ENCODE peak calls at places on chromosomes 1 and 21, in four cellular contexts. U is IMR-90, T is H1, C is mesendoderm. A is an unnamed sample.

GRCh38 chr1:12582649-12583048 is 35.4 kb downstream of the DHRS3 start:
- DNase-seq in T (no peak), C (no peak), U (no peak), A (no peak)

GRCh38 chr1:234871710-234872262 is 256.9 kb downstream of the TOMM20 start:
- DNase-seq in U (peak; percentile 34), T (no peak), C (peak; percentile 40), A (no peak)

GRCh38 chr1:156400191-156400920 is 31.3 kb downstream of the RHBG start:
- DNase-seq in C (no peak), T (no peak), U (no peak), A (no peak)

GRCh38 chr1:236151739-236152424 is 9.5 kb downstream of the GPR137B start:
- DNase-seq in U (no peak), C (no peak), T (no peak), A (no peak)

GRCh38 chr1:230972855-230973271 is 5.8 kb downstream of the TTC13 start:
- DNase-seq in C (no peak), U (peak; percentile 13), T (no peak), A (no peak)

GRCh38 chr1:89754518-89754917 is 66.3 kb upstream of the LRRC8D start:
- DNase-seq in U (peak; percentile 63), T (no peak), C (no peak), A (no peak)

GRCh38 chr1:6386371-6386949 is 7.1 kb downstream of the ACOT7 start:
- DNase-seq in C (peak; percentile 71), U (peak; percentile 42), T (no peak), A (no peak)

GRCh38 chr1:50502147-50502546 is 78.9 kb upstream of the DMRTA2 start:
- DNase-seq in U (no peak), T (no peak), C (no peak), A (no peak)

GRCh38 chr1:78839704-78840277 is 166.7 kb downstream of the ADGRL4 start:
- DNase-seq in U (peak; percentile 51), T (no peak), C (peak; percentile 42), A (no peak)

GRCh38 chr1:216416488-216416887 is 6.8 kb downstream of the USH2A start:
- DNase-seq in U (no peak), T (no peak), C (no peak), A (no peak)

GRCh38 chr1:225921734-225922709 is 2.0 kb downstream of the PYCR2 start:
- DNase-seq in T (no peak), U (no peak), C (no peak), A (no peak)

GRCh38 chr1:47593001-47593568 is 155.2 kb downstream of the FOXD2 start:
- DNase-seq in T (no peak), U (no peak), C (peak; percentile 33), A (no peak)

GRCh38 chr21:34779860-34780259 is 111.1 kb downstream of the CLIC6 start:
- DNase-seq in U (no peak), C (no peak), T (no peak), A (no peak)

GRCh38 chr1:24119859-24120756 is 8.2 kb upstream of the MYOM3 start:
- DNase-seq in C (no peak), T (no peak), U (peak; percentile 17), A (no peak)

GRCh38 chr1:212987702-212988322 is 27.9 kb downstream of the ANGEL2 start:
- DNase-seq in C (no peak), T (no peak), U (peak; percentile 77), A (no peak)

GRCh38 chr1:205954819-205955404 is 11.7 kb upstream of the SLC26A9 start:
- DNase-seq in U (no peak), C (no peak), T (no peak), A (no peak)

GRCh38 chr1:51621161-51621560 is 4.3 kb downstream of the OSBPL9 start:
- DNase-seq in U (no peak), T (peak; percentile 19), C (peak; percentile 90), A (peak; percentile 33)

GRCh38 chr1:224454337-224455055 is 19.9 kb upstream of the WDR26 start:
- DNase-seq in U (no peak), T (no peak), C (peak; percentile 23), A (no peak)

GRCh38 chr1:70295737-70296136 is 58.8 kb downstream of the ANKRD13C start:
- DNase-seq in U (no peak), C (no peak), T (no peak), A (no peak)

GRCh38 chr21:21226472-21226871 is 228.3 kb downstream of the NCAM2 start:
- DNase-seq in C (no peak), T (no peak), U (peak; percentile 50), A (no peak)

GRCh38 chr1:204161609-204162497 is 4.3 kb downstream of the REN start:
- DNase-seq in C (no peak), T (no peak), U (no peak), A (no peak)

GRCh38 chr1:17675681-17676243 is 79.4 kb upstream of the ACTL8 start:
- DNase-seq in T (no peak), U (no peak), C (no peak), A (no peak)

GRCh38 chr21:29267666-29268065 is 31.1 kb upstream of the BACH1 start:
- DNase-seq in T (no peak), C (no peak), U (no peak), A (no peak)

GRCh38 chr1:44305962-44306422 is 49.1 kb downstream of the ERI3 start:
- DNase-seq in C (no peak), U (no peak), T (no peak), A (no peak)

GRCh38 chr1:162275622-162276175 is 101.0 kb downstream of the SPATA46 start:
- DNase-seq in C (no peak), T (no peak), U (no peak), A (no peak)

GRCh38 chr1:218516526-218516925 is 171.4 kb downstream of the TGFB2 start:
- DNase-seq in U (no peak), C (no peak), T (no peak), A (no peak)

GRCh38 chr1:156456625-156457465 is 43.7 kb downstream of the MEF2D start:
- DNase-seq in U (peak; percentile 97), C (peak; percentile 100), T (peak; percentile 98), A (peak; percentile 99)

GRCh38 chr21:45305831-45306230 is 18.1 kb upstream of the POFUT2 start:
- DNase-seq in U (no peak), C (no peak), T (no peak), A (no peak)

DNA sequence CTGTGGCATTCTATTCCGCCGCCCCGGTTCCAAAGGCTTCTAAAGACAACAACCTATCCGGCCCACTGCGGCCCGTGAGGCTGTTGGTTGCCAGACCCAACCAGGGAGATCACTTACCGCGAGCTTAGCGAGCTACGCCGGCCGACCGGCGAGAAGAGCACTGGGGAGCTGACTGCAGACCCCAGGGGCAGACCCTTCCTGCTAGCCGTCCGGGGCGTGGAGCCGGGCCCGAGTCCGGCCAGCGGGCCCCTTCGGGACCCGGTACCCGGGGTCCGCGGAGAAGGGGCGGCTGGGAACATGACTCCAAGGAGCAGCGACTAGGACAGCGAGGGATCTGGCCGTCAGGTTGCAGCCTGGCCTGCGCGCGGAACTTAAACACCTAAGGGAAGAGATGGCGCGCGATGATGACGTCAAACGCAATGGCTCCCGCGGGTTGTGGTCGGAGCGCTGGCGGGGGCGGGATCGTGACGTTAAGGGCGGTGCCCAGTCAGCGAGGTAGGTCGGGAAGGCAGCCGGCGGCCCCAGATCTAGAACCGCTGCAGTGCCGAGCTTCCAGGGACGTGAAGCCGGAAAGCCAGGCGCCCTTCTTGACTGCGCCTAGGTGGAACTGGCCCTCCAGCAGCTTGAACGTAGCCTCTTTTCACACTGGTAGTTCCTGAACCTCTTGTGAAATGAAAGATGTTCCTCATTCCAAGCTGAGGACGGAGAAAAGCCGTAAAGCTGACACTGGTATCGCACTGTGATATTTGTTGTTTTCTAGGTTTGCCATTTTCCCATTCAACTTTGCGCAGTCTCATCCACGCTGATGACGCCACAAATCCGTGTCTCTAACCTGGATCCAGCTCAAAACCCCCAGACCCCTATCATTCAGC is at the start of gene NUP133:
- DNase-seq in T (peak; percentile 93), C (peak; percentile 99), U (peak; percentile 98), A (peak; percentile 98)
- H3K56ac ChIP-seq in T (no peak within 1 kb of the TSS), C (peak within 1 kb of the TSS; percentile 99), U (peak within 1 kb of the TSS; percentile 99), A (no peak within 1 kb of the TSS)

DNA sequence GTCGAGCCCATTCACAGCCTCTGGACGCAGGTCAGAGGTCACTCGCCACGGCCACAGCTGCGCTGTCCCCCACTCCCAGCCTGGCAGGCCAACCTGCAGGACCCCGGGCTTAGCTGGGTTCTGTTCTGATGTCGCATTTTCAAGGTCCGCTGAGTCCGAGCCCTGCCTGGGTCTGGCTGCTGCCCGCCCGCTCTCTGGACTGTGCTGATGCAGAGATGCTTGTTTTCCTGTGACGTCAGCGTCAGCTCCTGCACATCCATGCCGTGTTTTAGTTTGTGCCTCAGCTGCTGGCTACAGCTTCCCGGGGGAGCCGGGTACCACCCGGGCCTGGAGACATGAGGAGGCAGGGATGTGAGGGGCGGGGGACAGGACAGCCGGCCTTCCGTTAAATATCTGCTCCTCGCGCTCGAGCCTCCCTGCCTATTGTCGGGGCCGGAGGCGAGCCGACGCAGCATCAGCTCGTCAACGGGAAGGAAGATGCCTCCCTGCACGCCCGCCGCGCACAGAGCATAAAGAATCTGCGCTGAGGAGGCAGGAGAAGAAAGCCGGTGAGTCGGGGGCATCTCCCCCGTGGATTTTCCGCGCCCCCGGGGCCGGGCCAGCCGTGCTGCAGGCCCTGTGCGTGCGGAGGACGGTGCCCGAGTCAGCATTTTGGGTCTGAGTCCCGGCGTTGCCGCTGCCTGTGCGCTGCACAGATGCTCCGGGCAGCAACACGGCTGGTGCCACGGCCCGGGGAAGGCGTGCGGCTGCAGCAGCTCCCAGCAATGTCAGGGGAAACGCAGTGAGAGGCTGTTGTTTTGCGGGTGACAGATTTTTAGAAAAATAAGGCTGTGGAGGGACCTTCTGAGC is 23.4 kb downstream of the PRKCZ start:
- DNase-seq in U (peak; percentile 58), C (no peak), T (no peak), A (no peak)
- H2BK15ac ChIP-seq in U (no peak overlapping the region), C (no peak overlapping the region), T (no peak overlapping the region), A (no peak overlapping the region)

DNA sequence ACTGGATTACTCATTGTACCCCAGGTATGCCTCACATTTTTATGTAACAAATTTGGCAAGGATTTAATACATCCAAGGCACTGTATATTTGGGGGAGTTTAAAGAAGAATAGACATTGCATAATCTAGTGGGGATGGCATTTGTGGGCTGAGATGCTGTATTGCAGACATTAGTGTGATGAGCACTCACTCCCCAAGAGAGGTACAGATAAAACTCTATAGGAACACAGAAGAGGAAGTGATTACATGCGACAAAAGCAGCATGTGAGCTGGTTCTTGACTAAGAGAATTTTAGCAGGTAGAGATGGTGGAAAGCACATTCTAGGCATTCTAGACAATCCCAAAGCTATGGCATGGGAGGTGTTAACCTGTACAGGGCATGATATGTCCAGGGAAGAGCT is 24.2 kb upstream of the CDC14A start:
- DNase-seq in U (no peak), C (no peak), T (no peak), A (no peak)
- H3K56ac ChIP-seq in U (no peak overlapping the region), C (no peak overlapping the region), T (no peak overlapping the region), A (no peak overlapping the region)

DNA sequence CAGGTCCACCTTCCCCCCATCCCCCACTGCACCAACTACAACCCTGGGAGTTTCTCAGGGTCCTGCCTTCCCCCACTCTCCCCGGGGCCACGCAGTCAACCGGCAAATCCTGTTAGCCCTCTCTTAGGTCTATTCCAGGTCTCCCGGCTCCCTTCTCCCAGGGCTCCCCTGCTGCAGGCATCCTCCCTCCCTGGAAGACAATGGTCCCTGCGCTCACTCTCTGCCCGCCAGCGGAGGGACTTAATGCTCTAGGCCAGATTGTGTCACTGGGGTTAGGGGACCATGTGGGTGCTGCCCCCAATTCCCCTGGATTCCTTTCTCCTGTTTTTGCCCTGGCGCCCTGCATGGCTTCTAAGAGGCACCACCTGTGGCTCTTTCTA is 8.3 kb downstream of the FAM131C start:
- DNase-seq in U (no peak), T (no peak), C (no peak), A (no peak)
- H2BK15ac ChIP-seq in U (no peak overlapping the region), T (no peak overlapping the region), C (no peak overlapping the region), A (no peak overlapping the region)

GRCh38 chr1:153651771-153652170 is 6.7 kb upstream of the SNAPIN start:
- DNase-seq in C (no peak), T (no peak), U (no peak), A (no peak)
- H3K56ac ChIP-seq in C (no peak overlapping the region), T (no peak overlapping the region), U (no peak overlapping the region), A (no peak overlapping the region)

GRCh38 chr1:36728846-36729245 is 246.1 kb upstream of the CSF3R start:
- DNase-seq in U (no peak), T (no peak), C (no peak), A (no peak)
- H2BK15ac ChIP-seq in U (no peak overlapping the region), T (no peak overlapping the region), C (no peak overlapping the region), A (no peak overlapping the region)